ENCODE peak calls at places on chromosomes 3 and 15, in seven cellular contexts. W is PC-9, L is kidney epithelial cell, I is upper lobe of right lung, Q is breast epithelium, V is lower leg skin, K is heart left ventricle. T is an unnamed sample.
A peak's percentile ranks its signal among the peaks of the same experiment; 100 is the strongest.

GRCh38 chr15:101723161-101723873 is 956 bp downstream of the TARS3 start:
- DNase-seq in W (no peak), Q (no peak), V (no peak), L (no peak), I (no peak), K (no peak), T (no peak)

GRCh38 chr3:95246413-95246812 is 1183.6 kb downstream of the NSUN3 start:
- DNase-seq in I (no peak), V (no peak), K (no peak), L (no peak), Q (no peak), W (no peak), T (no peak)

GRCh38 chr3:114770874-114771273 is 376.2 kb downstream of the ZBTB20 start:
- DNase-seq in Q (no peak), L (no peak), K (no peak), I (no peak), W (no peak), V (no peak), T (no peak)

GRCh38 chr3:194269610-194270145 is 81.5 kb downstream of the CPN2 start:
- DNase-seq in V (peak; percentile 62), I (peak; percentile 89), K (peak; percentile 94), L (no peak), W (peak; percentile 88), Q (peak; percentile 62), T (no peak)

GRCh38 chr3:143070977-143071551 is 48.5 kb upstream of the CHST2 start:
- DNase-seq in Q (no peak), V (no peak), W (peak; percentile 38), K (no peak), L (peak; percentile 62), I (no peak), T (peak; percentile 91)

GRCh38 chr3:37652851-37653250 is 208.8 kb upstream of the CTDSPL start:
- DNase-seq in L (no peak), V (no peak), W (no peak), Q (no peak), K (no peak), I (no peak), T (no peak)

GRCh38 chr3:161264771-161265343 is 43.7 kb downstream of the NMD3 start:
- DNase-seq in L (no peak), I (no peak), W (no peak), K (no peak), Q (no peak), V (no peak), T (no peak)

GRCh38 chr15:68431792-68432401 is at the start of gene ITGA11:
- DNase-seq in K (peak; percentile 87), I (peak; percentile 80), Q (peak; percentile 48), L (no peak), W (no peak), V (peak; percentile 23), T (no peak)

GRCh38 chr3:58989173-58989572 is 60.7 kb downstream of the CFAP20DC start:
- DNase-seq in Q (no peak), L (no peak), V (no peak), K (no peak), I (no peak), W (no peak), T (no peak)

GRCh38 chr3:126488205-126488604 is 12.5 kb upstream of the ZXDC start:
- DNase-seq in L (no peak), W (no peak), Q (no peak), V (no peak), I (no peak), K (peak; percentile 48), T (no peak)

GRCh38 chr15:43775411-43775965 is 1.3 kb downstream of the ELL3 start:
- DNase-seq in K (no peak), L (no peak), W (peak; percentile 39), Q (peak; percentile 69), V (peak; percentile 51), I (peak; percentile 48), T (no peak)

GRCh38 chr15:82710208-82710555 is 507 bp upstream of the AP3B2 start:
- DNase-seq in V (no peak), L (no peak), K (no peak), I (no peak), Q (no peak), W (no peak), T (no peak)

GRCh38 chr15:38054488-38054887 is 120.0 kb downstream of the TMCO5A start:
- DNase-seq in I (no peak), K (no peak), Q (no peak), W (no peak), L (no peak), V (no peak), T (no peak)

GRCh38 chr15:96540283-96540682 is 209.8 kb downstream of the NR2F2 start:
- DNase-seq in L (no peak), K (no peak), W (no peak), I (no peak), V (no peak), Q (no peak), T (no peak)

GRCh38 chr3:159854500-159855124 is 134.0 kb upstream of the IL12A start:
- DNase-seq in K (no peak), I (no peak), L (peak; percentile 96), Q (no peak), V (no peak), W (peak; percentile 99), T (peak; percentile 99)

GRCh38 chr15:84983299-84983698 is 1.6 kb downstream of the PDE8A start:
- DNase-seq in L (no peak), W (no peak), I (no peak), V (no peak), K (no peak), Q (no peak), T (no peak)
- H3K4me3 ChIP-seq in L (peak overlapping the region; percentile 68), W (peak overlapping the region; percentile 69), I (peak overlapping the region; percentile 95), V (no peak overlapping the region), K (peak overlapping the region; percentile 71), Q (peak overlapping the region; percentile 79), T (peak overlapping the region; percentile 92)

DNA sequence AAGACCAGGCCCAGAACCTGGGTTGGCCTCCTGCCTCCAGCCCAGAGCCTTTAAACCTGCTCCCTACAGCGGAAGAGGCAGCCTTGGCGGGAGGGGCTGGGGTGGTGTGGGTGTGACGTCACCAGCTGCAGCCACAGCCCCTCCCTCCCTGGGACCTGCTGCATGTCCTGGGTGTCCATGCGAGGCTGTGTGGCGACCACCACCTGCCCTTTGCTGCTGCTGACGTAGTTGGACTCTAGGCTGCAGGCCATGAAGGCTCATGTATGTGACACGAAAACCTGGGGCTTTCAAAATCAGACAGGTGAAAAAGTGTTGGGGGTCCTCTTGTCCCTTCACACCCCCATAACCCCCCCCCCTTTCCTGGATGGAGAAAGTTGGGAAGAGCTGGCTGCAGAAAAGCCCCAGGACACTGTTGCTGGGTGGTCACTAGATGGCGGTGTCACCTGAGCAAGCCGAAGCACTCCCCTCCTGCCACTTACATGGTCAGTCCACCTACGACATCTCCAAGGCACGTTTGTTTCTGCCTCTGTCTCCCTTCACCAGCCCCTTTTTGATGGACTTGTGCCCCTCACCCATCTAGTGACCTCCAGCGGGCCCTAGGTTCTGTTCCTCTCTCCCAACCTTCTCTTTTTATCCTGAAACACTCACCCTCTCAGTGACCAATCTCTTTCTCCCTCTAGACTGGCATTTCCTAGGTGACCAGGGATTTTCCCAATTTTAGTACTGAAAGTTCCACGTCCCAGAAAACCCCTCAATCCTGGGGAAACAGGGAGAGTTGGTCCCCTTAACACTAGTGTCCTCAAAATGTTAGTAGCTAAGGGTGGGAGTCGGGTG is 35.2 kb downstream of the SLC6A20 start:
- DNase-seq in V (no peak), K (no peak), Q (peak; percentile 36), W (peak; percentile 43), I (no peak), L (peak; percentile 16), T (peak; percentile 7)
- TF ChIP-seq CTCF in V (no peak), K (peak; percentile 60), Q (peak; percentile 66), W (peak; percentile 81), I (peak; percentile 69), L (peak; percentile 92), T (peak; percentile 89)

GRCh38 chr3:71168961-71169411 is 414.5 kb downstream of the FOXP1 start:
- DNase-seq in L (no peak), K (no peak), V (no peak), Q (no peak), I (no peak), W (no peak), T (no peak)

GRCh38 chr3:71166839-71167238 is 416.7 kb downstream of the FOXP1 start:
- DNase-seq in K (no peak), L (no peak), W (no peak), I (no peak), Q (no peak), V (no peak), T (no peak)

GRCh38 chr3:71166366-71166765 is 417.2 kb downstream of the FOXP1 start:
- DNase-seq in L (no peak), Q (no peak), I (no peak), V (no peak), W (no peak), K (no peak), T (no peak)

GRCh38 chr3:71171246-71171645 is 412.3 kb downstream of the FOXP1 start:
- DNase-seq in W (no peak), I (no peak), L (no peak), K (no peak), V (no peak), Q (no peak), T (no peak)

DNA sequence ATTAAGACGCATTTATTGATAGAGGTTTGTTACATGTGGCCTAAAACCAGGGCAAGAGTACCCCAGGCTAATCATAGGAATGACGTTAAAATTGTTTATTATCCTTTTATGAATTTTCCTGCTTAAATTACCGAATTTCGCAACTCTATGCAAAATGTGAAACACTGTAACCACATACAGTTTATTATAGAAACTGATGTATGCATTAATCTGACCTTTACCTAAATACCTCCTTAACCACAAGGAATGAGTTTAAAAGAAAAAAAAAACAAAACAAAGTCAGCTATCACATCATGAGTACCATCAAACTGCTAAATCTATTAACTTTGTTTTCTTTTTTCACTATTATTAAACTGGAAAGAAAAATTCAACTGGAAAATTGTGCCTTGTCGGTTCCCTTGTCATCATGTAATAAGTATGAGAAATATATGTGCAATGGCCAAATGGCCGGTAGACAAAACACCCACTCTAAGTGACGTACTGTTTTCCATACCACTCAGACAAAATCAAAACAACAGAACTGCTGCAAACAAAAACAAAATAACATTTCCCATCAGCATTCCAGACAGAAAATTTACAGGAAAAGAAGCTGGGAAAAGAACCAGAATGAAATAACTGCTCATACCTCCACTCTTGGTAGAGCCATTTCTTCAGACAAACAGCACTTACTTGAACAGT is 415.3 kb downstream of the FOXP1 start:
- DNase-seq in K (no peak), L (no peak), V (no peak), W (no peak), Q (no peak), I (no peak), T (no peak)
- H3K4me3 ChIP-seq in K (no peak overlapping the region), L (no peak overlapping the region), V (no peak overlapping the region), W (no peak overlapping the region), Q (no peak overlapping the region), I (no peak overlapping the region), T (no peak overlapping the region)

DNA sequence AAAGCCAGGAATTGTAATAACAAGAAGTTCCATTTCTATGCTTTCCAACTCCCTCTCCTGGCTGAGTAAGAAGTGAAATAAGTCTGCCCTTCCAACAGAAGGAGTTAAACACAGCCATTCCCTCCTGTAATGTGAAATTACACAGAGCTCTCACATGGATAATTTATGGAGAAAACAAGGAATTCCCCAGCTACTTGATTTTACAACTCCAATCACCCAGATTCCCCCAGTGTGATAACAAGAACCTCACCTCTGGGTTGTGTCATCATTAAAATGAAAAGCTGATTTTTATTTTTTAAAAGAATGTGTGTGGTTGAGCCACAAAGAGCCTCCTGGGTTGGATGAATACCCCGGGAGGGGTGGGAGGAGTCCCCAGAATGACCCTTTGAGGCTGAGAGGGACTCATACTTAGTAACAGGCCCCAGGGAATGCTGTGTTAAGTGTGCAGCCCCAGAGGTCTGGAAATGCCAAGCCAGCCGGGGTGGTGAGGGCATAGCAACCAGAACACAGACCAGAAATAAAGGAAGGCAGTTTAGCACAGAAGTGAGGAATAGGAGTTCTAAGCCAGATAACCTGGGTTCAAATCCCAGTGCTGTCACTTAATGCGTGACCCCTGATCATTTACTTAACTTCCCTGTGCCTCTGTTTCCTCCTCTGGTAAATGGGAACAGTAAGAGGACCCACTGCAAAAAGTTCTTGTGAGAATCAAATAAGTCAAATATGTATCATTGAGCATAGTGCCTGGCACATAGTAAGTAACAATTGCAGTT is 124.9 kb upstream of the ARHGEF3 start:
- DNase-seq in I (no peak), V (no peak), L (peak; percentile 69), W (no peak), K (no peak), Q (no peak), T (peak; percentile 38)
- TF ChIP-seq CTCF in I (no peak), V (no peak), L (peak; percentile 5), W (no peak), K (no peak), Q (no peak), T (peak; percentile 23)